ENCODE peak calls at places on chromosomes 13 and 19, in nine cellular contexts. C, R, U, F, W, V, L, M and Y are unnamed samples.

GRCh38 chr13:46160474-46161066 is 21.4 kb downstream of the LCP1 start:
- DNase-seq in V (no peak), L (no peak), C (no peak), F (no peak), U (peak; percentile 55), R (no peak), W (peak; percentile 54), M (no peak), Y (no peak)

GRCh38 chr13:90717451-90717936 is 630.0 kb upstream of the MIR17HG start:
- DNase-seq in C (no peak), M (no peak), U (no peak), V (no peak), F (no peak), R (no peak), W (peak; percentile 10), L (no peak), Y (peak; percentile 28)

GRCh38 chr19:40623403-40624239 is 22.5 kb downstream of the LTBP4 start:
- DNase-seq in M (no peak), R (no peak), C (no peak), W (peak; percentile 18), F (no peak), U (peak; percentile 86), L (peak; percentile 85), V (peak; percentile 24), Y (no peak)

GRCh38 chr19:5987077-5987818 is 9.3 kb upstream of the RANBP3 start:
- DNase-seq in C (peak; percentile 81), R (peak; percentile 57), W (peak; percentile 77), F (peak; percentile 89), L (peak; percentile 88), M (peak; percentile 71), U (peak; percentile 78), V (peak; percentile 85), Y (peak; percentile 80)

GRCh38 chr13:31909889-31910551 is 121.6 kb upstream of the FRY start:
- DNase-seq in F (peak; percentile 53), M (no peak), U (peak; percentile 47), C (no peak), L (peak; percentile 46), W (peak; percentile 70), V (peak; percentile 49), R (peak; percentile 41), Y (peak; percentile 54)

GRCh38 chr13:51134763-51135365 is 23.8 kb upstream of the C13orf42 start:
- DNase-seq in L (no peak), M (no peak), W (no peak), V (no peak), C (peak; percentile 93), U (no peak), F (no peak), R (no peak), Y (no peak)

GRCh38 chr13:75636339-75637095 is 387 bp downstream of the LMO7 start:
- DNase-seq in F (no peak), R (peak; percentile 36), W (peak; percentile 46), V (peak; percentile 16), M (no peak), L (peak; percentile 25), U (no peak), C (no peak), Y (no peak)

GRCh38 chr13:32660227-32660626 is 74.0 kb downstream of the PDS5B start:
- DNase-seq in V (no peak), R (no peak), C (peak; percentile 78), L (no peak), M (no peak), F (peak; percentile 77), W (no peak), U (no peak), Y (no peak)

GRCh38 chr19:42069619-42070293 is at the start of gene GRIK5:
- DNase-seq in W (no peak), M (no peak), F (no peak), R (no peak), V (peak; percentile 30), L (no peak), U (no peak), C (no peak), Y (no peak)

GRCh38 chr19:33134571-33135041 is 2.7 kb downstream of the WDR88 start:
- DNase-seq in R (no peak), L (no peak), C (no peak), W (no peak), F (no peak), V (no peak), M (no peak), U (no peak), Y (no peak)

GRCh38 chr19:55596304-55596703 is 3.0 kb downstream of the FIZ1 start:
- DNase-seq in F (no peak), C (no peak), V (no peak), L (no peak), R (no peak), W (no peak), U (no peak), M (no peak), Y (no peak)

GRCh38 chr19:57269515-57270250 is 10.6 kb upstream of the ZNF460 start:
- DNase-seq in R (no peak), F (no peak), U (no peak), L (no peak), V (no peak), W (peak; percentile 96), C (no peak), M (no peak), Y (no peak)

GRCh38 chr19:48963371-48964204 is 1.5 kb upstream of the FTL start:
- DNase-seq in U (peak; percentile 92), C (peak; percentile 93), M (peak; percentile 60), V (peak; percentile 87), W (peak; percentile 71), L (peak; percentile 88), R (peak; percentile 86), F (peak; percentile 77), Y (peak; percentile 68)

GRCh38 chr13:74931698-74932433 is 550.1 kb downstream of the TBC1D4 start:
- DNase-seq in W (no peak), U (no peak), L (no peak), R (no peak), C (no peak), M (no peak), F (no peak), V (no peak), Y (no peak)

GRCh38 chr13:26847281-26847680 is 86.7 kb upstream of the GPR12 start:
- DNase-seq in W (no peak), C (no peak), R (no peak), F (no peak), V (no peak), L (no peak), M (no peak), U (no peak), Y (no peak)

GRCh38 chr19:33461256-33462111 is 60.1 kb downstream of the PEPD start:
- DNase-seq in U (no peak), C (peak; percentile 47), M (no peak), L (no peak), V (no peak), R (no peak), W (no peak), F (no peak), Y (no peak)

GRCh38 chr19:38250821-38251563 is 5.2 kb downstream of the PPP1R14A start:
- DNase-seq in R (peak; percentile 89), U (no peak), V (peak; percentile 83), M (peak; percentile 77), L (peak; percentile 81), W (no peak), C (peak; percentile 68), F (peak; percentile 60), Y (peak; percentile 80)

GRCh38 chr13:46804391-46804815 is 7.4 kb upstream of the ESD start:
- DNase-seq in W (peak; percentile 98), F (no peak), V (no peak), C (no peak), U (peak; percentile 57), R (no peak), L (no peak), M (no peak), Y (no peak)

GRCh38 chr13:23081246-23081645 is 99.5 kb upstream of the SGCG start:
- DNase-seq in M (no peak), V (no peak), W (peak; percentile 83), F (no peak), R (no peak), C (no peak), L (no peak), U (no peak), Y (no peak)

GRCh38 chr13:35789335-35790166 is 313.1 kb upstream of the MAB21L1 start:
- DNase-seq in W (peak; percentile 61), M (no peak), U (peak; percentile 34), R (no peak), L (no peak), V (no peak), F (no peak), C (no peak), Y (no peak)
- TF ChIP-seq CTCF in W (peak; percentile 66), M (peak; percentile 17), U (peak; percentile 48), R (peak; percentile 68), L (peak; percentile 51), V (peak; percentile 43), F (peak; percentile 20), C (peak; percentile 27), Y (peak; percentile 54)

GRCh38 chr19:8392017-8392591 is 1.9 kb downstream of the RAB11B start:
- DNase-seq in W (no peak), V (no peak), C (peak; percentile 59), L (no peak), M (no peak), F (peak; percentile 81), R (peak; percentile 80), U (no peak), Y (peak; percentile 74)
- TF ChIP-seq POLR2A in W (no peak), V (no peak), C (no peak), L (no peak), M (no peak), F (no peak), R (no peak), U (no peak), Y (peak; percentile 55)

DNA sequence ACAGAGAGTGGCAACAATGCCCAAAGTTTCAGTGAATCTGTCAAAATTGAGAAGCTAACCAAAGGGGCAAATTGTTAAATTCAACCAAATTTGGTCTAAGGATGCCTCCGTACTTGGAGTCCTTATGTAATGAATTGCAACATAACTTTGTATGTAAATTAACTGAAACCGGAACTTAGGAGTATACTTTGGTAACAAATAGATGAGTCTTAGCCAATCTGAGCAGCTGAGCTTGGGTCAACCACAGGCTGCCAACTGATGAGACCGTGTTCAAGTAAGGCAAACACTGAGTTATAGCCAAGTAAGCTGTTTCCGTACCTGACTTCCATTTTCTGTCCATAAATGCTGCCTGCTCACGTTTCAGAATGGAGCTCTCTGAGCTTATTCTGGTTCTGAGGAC is 5.3 kb downstream of the VWA8 start:
- DNase-seq in U (no peak), W (no peak), R (no peak), C (peak; percentile 71), L (no peak), M (no peak), V (no peak), F (no peak), Y (peak; percentile 25)
- H3K4me1 ChIP-seq in U (peaks cover 9% of the 10 kb centered on the region), W (no peaks in the 10 kb centered on the region), R (peaks cover 35% of the 10 kb centered on the region), C (peaks cover 35% of the 10 kb centered on the region), L (peaks cover 18% of the 10 kb centered on the region), M (no peaks in the 10 kb centered on the region), V (no peaks in the 10 kb centered on the region), F (peaks cover 7% of the 10 kb centered on the region), Y (peaks cover 29% of the 10 kb centered on the region)

DNA sequence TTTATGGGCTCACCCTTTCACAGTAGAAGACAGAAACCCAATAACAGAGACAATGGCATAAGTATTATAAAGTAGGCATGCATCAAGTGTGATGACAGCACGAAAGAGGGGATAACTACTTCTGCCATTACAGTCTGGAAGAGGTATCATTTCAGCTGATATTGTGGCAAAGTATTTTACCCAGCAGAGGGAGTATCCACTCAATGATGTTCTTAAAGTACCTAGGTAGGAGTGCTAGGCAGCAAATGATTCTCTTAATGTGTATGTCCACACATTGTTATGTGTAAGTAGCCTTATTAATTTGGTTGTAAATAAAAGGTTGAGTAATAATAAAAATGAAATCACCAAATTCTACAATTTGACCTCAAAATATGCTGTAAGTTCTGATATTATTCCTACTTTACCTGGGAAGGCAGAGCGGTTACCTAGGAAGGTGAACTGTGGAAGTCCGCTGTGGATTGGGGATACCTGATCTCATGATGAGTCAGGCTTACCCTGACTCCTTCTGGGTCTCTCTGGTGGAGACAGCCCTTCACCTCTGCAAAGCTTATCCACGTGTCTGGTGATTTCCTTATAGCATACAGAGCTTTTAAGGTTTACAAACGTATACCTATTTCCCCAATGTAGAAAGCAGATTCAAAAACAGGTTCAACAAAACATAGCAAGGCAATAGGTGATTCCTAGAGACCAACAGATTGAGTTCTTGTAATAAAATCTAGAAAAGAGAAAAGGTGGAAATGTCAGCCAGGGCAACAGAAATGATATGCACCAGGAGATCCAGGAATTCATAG is 4.0 kb upstream of the UBAC2 start:
- DNase-seq in C (no peak), F (no peak), W (no peak), M (no peak), V (no peak), R (no peak), L (no peak), U (no peak), Y (no peak)
- TF ChIP-seq CTCF in C (peak; percentile 4), F (no peak), W (peak; percentile 9), M (no peak), V (no peak), R (peak; percentile 15), L (no peak), U (no peak), Y (no peak)